ENCODE peak calls at places on chromosomes 3 and 15, in seven cellular contexts. H, J, Q, Y, D, S and N are unnamed samples.

GRCh38 chr3:132563409-132564074 is 33.5 kb upstream of the ACKR4 start:
- DNase-seq in H (no peak), J (no peak), Q (no peak), Y (no peak), D (no peak), S (no peak), N (no peak)

GRCh38 chr3:17175187-17175839 is 290.6 kb downstream of the PLCL2 start:
- DNase-seq in H (no peak), J (no peak), Q (peak; percentile 80), Y (no peak), D (no peak), S (no peak), N (peak; percentile 61)

GRCh38 chr15:26972636-26973035 is 1.7 kb downstream of the GABRG3 start:
- DNase-seq in H (no peak), J (peak; percentile 26), Q (no peak), Y (no peak), D (no peak), S (no peak), N (no peak)

GRCh38 chr3:14016900-14017475 is 107.7 kb downstream of the CHCHD4 start:
- DNase-seq in H (no peak), J (no peak), Q (no peak), Y (peak; percentile 75), D (no peak), S (no peak), N (no peak)

GRCh38 chr15:36658321-36658720 is 78.9 kb downstream of the CDIN1 start:
- DNase-seq in H (no peak), J (no peak), Q (peak; percentile 17), Y (no peak), D (no peak), S (no peak), N (no peak)

GRCh38 chr3:16824085-16824696 is 60.6 kb upstream of the PLCL2 start:
- DNase-seq in H (no peak), J (no peak), Q (no peak), Y (no peak), D (no peak), S (no peak), N (no peak)

GRCh38 chr3:120013481-120013880 is 80.8 kb downstream of the GSK3B start:
- DNase-seq in H (no peak), J (no peak), Q (peak; percentile 19), Y (no peak), D (no peak), S (no peak), N (peak; percentile 44)

GRCh38 chr3:187382609-187383151 is 14.5 kb downstream of the RTP4 start:
- DNase-seq in H (no peak), J (peak; percentile 35), Q (peak; percentile 20), Y (no peak), D (no peak), S (no peak), N (peak; percentile 12)

GRCh38 chr15:50182233-50183013 is 427 bp downstream of the SLC27A2 start:
- DNase-seq in H (peak; percentile 51), J (peak; percentile 34), Q (peak; percentile 15), Y (peak; percentile 15), D (peak; percentile 85), S (peak; percentile 27), N (peak; percentile 38)

GRCh38 chr15:78084359-78084750 is 6.8 kb upstream of the TBC1D2B start:
- DNase-seq in H (no peak), J (no peak), Q (no peak), Y (no peak), D (no peak), S (no peak), N (no peak)

GRCh38 chr15:74263473-74263872 is 27.3 kb downstream of the CCDC33 start:
- DNase-seq in H (no peak), J (no peak), Q (no peak), Y (no peak), D (no peak), S (no peak), N (no peak)

GRCh38 chr3:135440233-135440632 is 525.3 kb upstream of the PPP2R3A start:
- DNase-seq in H (no peak), J (no peak), Q (no peak), Y (no peak), D (no peak), S (no peak), N (no peak)

GRCh38 chr15:69973102-69973714 is 124.5 kb downstream of the TLE3 start:
- DNase-seq in H (no peak), J (peak; percentile 77), Q (peak; percentile 37), Y (peak; percentile 43), D (no peak), S (no peak), N (peak; percentile 38)

GRCh38 chr3:133301194-133301593 is 98.7 kb upstream of the BFSP2 start:
- DNase-seq in H (no peak), J (no peak), Q (peak; percentile 96), Y (peak; percentile 43), D (no peak), S (no peak), N (peak; percentile 49)

GRCh38 chr3:13157986-13158385 is 84.8 kb upstream of the IQSEC1 start:
- DNase-seq in H (no peak), J (no peak), Q (no peak), Y (no peak), D (no peak), S (no peak), N (no peak)

GRCh38 chr3:85342915-85343314 is 384.1 kb downstream of the CADM2 start:
- DNase-seq in H (no peak), J (peak; percentile 36), Q (no peak), Y (no peak), D (no peak), S (peak; percentile 11), N (no peak)

GRCh38 chr15:46636220-46636619 is 1001.4 kb downstream of the SQOR start:
- DNase-seq in H (no peak), J (peak; percentile 58), Q (no peak), Y (peak; percentile 74), D (no peak), S (no peak), N (peak; percentile 46)

GRCh38 chr3:194680888-194681615 is 4.6 kb upstream of the FAM43A start:
- DNase-seq in H (no peak), J (no peak), Q (no peak), Y (no peak), D (no peak), S (no peak), N (no peak)

GRCh38 chr3:14948609-14949038 is 1.2 kb downstream of the NR2C2 start:
- DNase-seq in H (no peak), J (no peak), Q (no peak), Y (no peak), D (no peak), S (no peak), N (no peak)

GRCh38 chr3:52483577-52484495 is 11.3 kb upstream of the STAB1 start:
- DNase-seq in H (no peak), J (no peak), Q (peak; percentile 68), Y (no peak), D (no peak), S (no peak), N (no peak)

GRCh38 chr3:114834175-114834940 is 312.7 kb downstream of the ZBTB20 start:
- DNase-seq in H (no peak), J (no peak), Q (peak; percentile 61), Y (no peak), D (no peak), S (no peak), N (no peak)

GRCh38 chr3:120416868-120417267 is 33.9 kb downstream of the FSTL1 start:
- DNase-seq in H (no peak), J (no peak), Q (no peak), Y (no peak), D (no peak), S (no peak), N (no peak)

GRCh38 chr3:160771811-160772459 is 15.9 kb downstream of the PPM1L start:
- DNase-seq in H (no peak), J (no peak), Q (no peak), Y (no peak), D (no peak), S (no peak), N (peak; percentile 52)

GRCh38 chr15:90860942-90861675 is 7.3 kb upstream of the FURIN start:
- DNase-seq in H (no peak), J (no peak), Q (no peak), Y (no peak), D (no peak), S (no peak), N (peak; percentile 62)

GRCh38 chr3:8548502-8549300 is 47.1 kb downstream of the LMCD1 start:
- DNase-seq in H (no peak), J (no peak), Q (no peak), Y (no peak), D (no peak), S (no peak), N (no peak)

GRCh38 chr3:190081387-190081786 is 39.3 kb downstream of the P3H2 start:
- DNase-seq in H (no peak), J (no peak), Q (no peak), Y (no peak), D (no peak), S (no peak), N (no peak)
- H3K18ac ChIP-seq in H (no peak overlapping the region), J (no peak overlapping the region), Q (peak overlapping the region; percentile 88), Y (no peak overlapping the region), D (no peak overlapping the region), S (no peak overlapping the region), N (no peak overlapping the region)

GRCh38 chr15:32885711-32886110 is 167.9 kb downstream of the GREM1 start:
- DNase-seq in H (no peak), J (no peak), Q (no peak), Y (no peak), D (no peak), S (no peak), N (no peak)

GRCh38 chr15:32888221-32888761 is 170.5 kb downstream of the GREM1 start:
- DNase-seq in H (no peak), J (no peak), Q (peak; percentile 38), Y (no peak), D (no peak), S (no peak), N (no peak)

GRCh38 chr15:32889189-32889588 is 171.4 kb downstream of the GREM1 start:
- DNase-seq in H (no peak), J (no peak), Q (no peak), Y (no peak), D (no peak), S (no peak), N (no peak)

GRCh38 chr15:32886441-32886840 is 168.6 kb downstream of the GREM1 start:
- DNase-seq in H (peak; percentile 32), J (no peak), Q (no peak), Y (no peak), D (no peak), S (peak; percentile 31), N (no peak)

DNA sequence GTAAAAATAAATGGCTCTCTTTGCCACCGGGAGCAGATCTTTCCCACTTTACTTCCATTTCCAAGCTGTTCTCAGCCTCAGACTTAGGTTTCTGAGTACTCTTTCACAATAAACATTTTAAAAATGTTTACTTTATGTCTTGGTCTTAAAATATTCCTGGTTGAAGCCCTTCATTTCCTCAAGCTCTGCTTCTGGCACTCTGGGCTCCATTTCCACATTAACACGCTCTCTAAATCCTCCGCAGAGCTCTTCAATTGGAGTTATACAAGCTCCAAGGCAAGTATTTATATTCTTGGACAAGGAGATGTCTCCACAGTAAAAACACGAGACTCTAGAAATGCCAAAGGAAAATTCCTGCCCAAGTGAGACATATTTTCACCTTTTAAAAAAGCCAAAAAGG is 169.3 kb downstream of the GREM1 start:
- DNase-seq in H (no peak), J (no peak), Q (no peak), Y (no peak), D (no peak), S (no peak), N (peak; percentile 29)
- H3K18ac ChIP-seq in H (no peak overlapping the region), J (no peak overlapping the region), Q (peak overlapping the region; percentile 39), Y (no peak overlapping the region), D (no peak overlapping the region), S (no peak overlapping the region), N (no peak overlapping the region)

GRCh38 chr3:142117052-142117451 is 32.3 kb downstream of the TFDP2 start:
- DNase-seq in H (no peak), J (peak; percentile 22), Q (peak; percentile 8), Y (no peak), D (no peak), S (no peak), N (no peak)
- H3K18ac ChIP-seq in H (no peak overlapping the region), J (no peak overlapping the region), Q (no peak overlapping the region), Y (no peak overlapping the region), D (no peak overlapping the region), S (no peak overlapping the region), N (no peak overlapping the region)

GRCh38 chr15:41571948-41572347 is 12.9 kb downstream of the TYRO3 start:
- DNase-seq in H (no peak), J (no peak), Q (no peak), Y (no peak), D (no peak), S (no peak), N (no peak)
- H3K18ac ChIP-seq in H (no peak overlapping the region), J (no peak overlapping the region), Q (no peak overlapping the region), Y (no peak overlapping the region), D (no peak overlapping the region), S (no peak overlapping the region), N (no peak overlapping the region)